ENCODE peak calls at places on chromosomes 12 and 14, in nine cellular contexts. J, N, D, A, Y, F, M, R and Z are unnamed samples. For H3K9me3, the result is how much of the 10 kb centered on the place peaks cover.

GRCh38 chr12:31772186-31772585 is 43.4 kb upstream of the AMN1 start:
- DNase-seq in J (no peak), N (no peak), D (no peak), A (no peak), Y (no peak), F (no peak), M (no peak), R (no peak), Z (no peak)

GRCh38 chr14:71478542-71478941 is 453.7 kb upstream of the RGS6 start:
- DNase-seq in J (no peak), N (no peak), D (peak), A (no peak), Y (no peak), F (no peak), M (no peak), R (no peak), Z (no peak)

GRCh38 chr14:105388110-105388951 is 10.0 kb upstream of the TEX22 start:
- DNase-seq in J (no peak), N (no peak), D (no peak), A (no peak), Y (no peak), F (no peak), M (no peak), R (no peak), Z (no peak)

GRCh38 chr14:30770376-30770775 is 104.0 kb upstream of the COCH start:
- DNase-seq in J (no peak), N (no peak), D (no peak), A (no peak), Y (no peak), F (no peak), M (no peak), R (no peak), Z (no peak)

GRCh38 chr12:5051913-5052312 is 8.2 kb downstream of the KCNA5 start:
- DNase-seq in J (no peak), N (no peak), D (no peak), A (no peak), Y (no peak), F (no peak), M (no peak), R (no peak), Z (no peak)

GRCh38 chr14:73713804-73714655 is at the start of gene PNMA1:
- DNase-seq in J (peak), N (peak), D (peak), A (peak), Y (peak), F (no peak), M (peak), R (peak), Z (no peak)

GRCh38 chr14:61486930-61487495 is 165.6 kb downstream of the PRKCH start:
- DNase-seq in J (no peak), N (no peak), D (no peak), A (no peak), Y (no peak), F (no peak), M (no peak), R (no peak), Z (no peak)

GRCh38 chr12:10341892-10342509 is 34.3 kb downstream of the KLRD1 start:
- DNase-seq in J (no peak), N (no peak), D (no peak), A (no peak), Y (no peak), F (no peak), M (no peak), R (no peak), Z (no peak)

GRCh38 chr14:32201196-32201815 is 539 bp upstream of the RNU6-7 start:
- DNase-seq in J (peak), N (peak), D (peak), A (peak), Y (peak), F (peak), M (peak), R (peak), Z (no peak)

GRCh38 chr14:96055753-96056508 is 16.8 kb downstream of the C14orf132 start:
- DNase-seq in J (no peak), N (no peak), D (no peak), A (no peak), Y (no peak), F (no peak), M (no peak), R (no peak), Z (no peak)

GRCh38 chr12:138898-139534 is 72.4 kb downstream of the IQSEC3 start:
- DNase-seq in J (no peak), N (no peak), D (peak), A (peak), Y (no peak), F (no peak), M (no peak), R (peak), Z (no peak)

GRCh38 chr12:57124259-57124877 is 3.9 kb upstream of the LRP1 start:
- DNase-seq in J (peak), N (peak), D (peak), A (peak), Y (peak), F (peak), M (peak), R (peak), Z (no peak)

GRCh38 chr14:102979406-102979805 is 56.9 kb downstream of the AMN start:
- DNase-seq in J (no peak), N (no peak), D (no peak), A (no peak), Y (no peak), F (no peak), M (no peak), R (no peak), Z (no peak)

GRCh38 chr14:103057372-103058208 is at the start of gene CDC42BPB:
- DNase-seq in J (peak), N (peak), D (peak), A (peak), Y (peak), F (no peak), M (peak), R (peak), Z (peak)

GRCh38 chr14:69687963-69688649 is 76.7 kb downstream of the SUSD6 start:
- DNase-seq in J (no peak), N (no peak), D (no peak), A (no peak), Y (no peak), F (no peak), M (no peak), R (no peak), Z (no peak)

GRCh38 chr12:34287437-34287836 is 265.1 kb downstream of the ALG10 start:
- DNase-seq in J (no peak), N (no peak), D (no peak), A (no peak), Y (no peak), F (no peak), M (no peak), R (no peak), Z (no peak)
- H3K9me3 ChIP-seq in J (under half), N (under half), D (half or more), A (under half), Y (under half), F (under half), M (under half), R (under half), Z (half or more)

DNA sequence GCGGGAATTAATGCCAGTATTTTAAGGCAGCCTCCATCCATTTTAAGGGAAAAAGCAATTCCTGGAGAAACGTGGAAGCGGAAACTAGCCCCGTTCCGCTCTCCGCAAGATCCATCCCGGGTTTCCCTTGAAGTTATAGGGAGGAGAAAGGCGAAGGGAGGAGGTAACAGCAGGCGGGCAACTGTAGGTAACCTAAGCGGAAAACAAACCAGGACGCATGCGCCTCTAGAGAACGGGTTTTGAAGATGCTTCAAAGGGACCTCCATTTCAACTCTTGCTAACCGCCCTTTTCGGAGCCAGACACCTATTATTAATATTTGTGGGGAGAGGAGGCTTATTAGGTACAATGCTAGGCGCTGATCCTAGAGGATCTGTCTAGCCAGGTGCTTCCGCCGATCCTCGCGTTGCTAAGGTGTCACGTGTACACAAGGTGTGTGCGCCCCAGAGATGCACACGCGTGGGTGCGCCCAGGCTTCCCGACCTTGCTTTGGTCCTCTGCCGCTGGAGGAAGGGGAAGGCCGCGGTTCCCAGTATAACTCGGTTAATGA is 6.2 kb downstream of the TBX5 start:
- DNase-seq in J (no peak), N (no peak), D (no peak), A (no peak), Y (no peak), F (no peak), M (no peak), R (no peak), Z (peak)
- H3K9me3 ChIP-seq in J (under half), N (under half), D (under half), A (under half), Y (under half), F (under half), M (under half), R (under half), Z (under half)

GRCh38 chr14:106518054-106518943 is 991.9 kb downstream of the TMEM121 start:
- DNase-seq in J (no peak), N (no peak), D (no peak), A (peak), Y (no peak), F (peak), M (peak), R (no peak), Z (no peak)
- H3K9me3 ChIP-seq in J (under half), N (under half), D (under half), A (under half), Y (under half), F (under half), M (under half), R (under half), Z (under half)

DNA sequence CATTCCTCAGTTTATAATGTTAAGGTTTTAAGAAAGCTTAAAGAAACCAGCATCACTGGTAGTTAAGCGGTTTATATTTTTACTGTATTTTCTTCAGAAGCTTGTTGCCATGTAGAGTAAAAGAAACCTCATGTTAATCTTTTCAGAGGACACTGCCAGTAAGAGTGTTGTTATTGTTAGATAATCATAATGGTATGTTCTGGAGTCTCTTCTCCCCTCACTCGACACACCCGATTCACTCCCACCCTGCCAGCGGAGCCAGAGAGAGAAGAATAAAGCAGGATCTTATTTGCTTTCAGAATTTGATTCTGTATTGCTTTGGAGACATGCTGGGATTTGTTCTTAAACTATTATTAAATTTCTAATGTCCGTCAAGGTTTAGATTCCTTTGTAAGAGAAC is 113.7 kb downstream of the SAMD4A start:
- DNase-seq in J (no peak), N (no peak), D (no peak), A (no peak), Y (no peak), F (no peak), M (no peak), R (no peak), Z (no peak)
- H3K9me3 ChIP-seq in J (under half), N (under half), D (under half), A (under half), Y (under half), F (under half), M (under half), R (under half), Z (under half)

DNA sequence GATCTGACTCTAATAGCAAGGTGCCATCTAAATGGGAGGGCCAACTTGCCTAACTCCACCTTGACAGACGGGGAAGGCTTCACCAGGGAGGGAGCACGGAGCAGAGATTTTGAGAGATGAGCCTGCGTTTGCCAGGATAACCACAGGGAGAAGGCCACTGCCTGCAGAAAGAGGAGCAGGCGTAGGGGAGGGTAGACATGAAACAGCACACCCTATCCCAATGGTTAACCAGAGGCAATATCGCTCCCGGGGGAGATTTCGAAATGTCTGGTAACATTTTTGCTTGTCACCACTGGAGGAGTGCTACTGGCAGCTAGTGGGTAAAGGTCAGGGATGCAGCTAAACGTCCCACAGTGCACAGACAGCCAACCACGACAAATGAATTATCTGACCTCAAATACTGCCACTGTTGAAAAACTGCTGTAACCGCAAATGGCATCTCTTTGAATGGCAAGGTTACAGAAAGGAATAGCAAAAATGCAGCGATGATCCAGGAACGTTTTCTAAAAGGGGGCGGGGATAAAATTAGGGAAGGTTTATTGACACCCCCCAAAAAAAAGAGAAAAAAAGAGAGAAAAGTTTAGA is 126.0 kb upstream of the ATF7IP start:
- DNase-seq in J (peak), N (no peak), D (peak), A (peak), Y (no peak), F (no peak), M (no peak), R (no peak), Z (no peak)
- H3K9me3 ChIP-seq in J (under half), N (under half), D (under half), A (under half), Y (under half), F (under half), M (under half), R (under half), Z (under half)

GRCh38 chr12:25087596-25087995 is 107.4 kb downstream of the DNAI7 start:
- DNase-seq in J (no peak), N (peak), D (no peak), A (no peak), Y (no peak), F (no peak), M (no peak), R (no peak), Z (no peak)

GRCh38 chr12:25082628-25083027 is 112.3 kb downstream of the DNAI7 start:
- DNase-seq in J (no peak), N (no peak), D (no peak), A (no peak), Y (no peak), F (no peak), M (no peak), R (no peak), Z (no peak)

GRCh38 chr12:25084816-25085215 is 110.1 kb downstream of the DNAI7 start:
- DNase-seq in J (no peak), N (no peak), D (no peak), A (no peak), Y (no peak), F (no peak), M (no peak), R (no peak), Z (no peak)

GRCh38 chr12:25083211-25083610 is 111.7 kb downstream of the DNAI7 start:
- DNase-seq in J (no peak), N (peak), D (no peak), A (no peak), Y (no peak), F (no peak), M (no peak), R (no peak), Z (no peak)
- H3K9me3 ChIP-seq in J (under half), N (under half), D (under half), A (under half), Y (under half), F (under half), M (under half), R (under half), Z (under half)

GRCh38 chr12:34209259-34209835 is 187.1 kb downstream of the ALG10 start:
- DNase-seq in J (no peak), N (no peak), D (no peak), A (no peak), Y (no peak), F (no peak), M (no peak), R (no peak), Z (no peak)
- H3K9me3 ChIP-seq in J (under half), N (under half), D (under half), A (under half), Y (under half), F (under half), M (under half), R (under half), Z (half or more)

DNA sequence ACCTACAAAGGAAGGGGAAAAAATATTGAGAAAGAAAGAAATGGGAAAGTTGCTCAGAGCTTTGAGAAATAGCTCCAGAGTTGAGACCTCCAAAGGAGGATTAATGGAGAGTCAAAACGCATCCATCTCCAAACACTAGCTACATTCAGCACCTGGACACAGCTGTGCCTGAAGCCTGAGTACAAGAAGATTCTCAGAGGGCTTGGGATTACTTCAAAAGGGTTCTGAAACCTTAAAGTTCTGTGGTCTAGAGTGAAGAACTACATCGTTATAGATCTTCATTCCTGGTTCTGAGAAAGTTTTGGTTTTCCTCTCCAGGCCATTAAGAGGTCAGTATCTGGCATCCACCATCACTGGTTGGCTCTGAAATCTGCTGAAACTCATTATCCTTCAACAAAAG is 10.5 kb upstream of the TMED10 start:
- DNase-seq in J (no peak), N (no peak), D (no peak), A (no peak), Y (no peak), F (no peak), M (no peak), R (no peak), Z (no peak)
- H3K9me3 ChIP-seq in J (under half), N (under half), D (under half), A (under half), Y (under half), F (under half), M (under half), R (under half), Z (under half)

GRCh38 chr12:34601689-34602088 is 579.4 kb downstream of the ALG10 start:
- DNase-seq in J (no peak), N (no peak), D (no peak), A (no peak), Y (no peak), F (no peak), M (no peak), R (no peak), Z (no peak)
- H3K9me3 ChIP-seq in J (under half), N (under half), D (half or more), A (under half), Y (under half), F (under half), M (under half), R (under half), Z (half or more)